ENCODE peak calls at places on chromosomes 4 and X, in five cellular contexts. E is breast epithelium, Z is stomach, M is esophagus squamous epithelium, W is prostate gland. O is an unnamed sample.

GRCh38 chrX:24426921-24427746 is 38.0 kb upstream of the PDK3 start:
- DNase-seq in E (no peak), Z (no peak), M (no peak), W (no peak), O (no peak)

GRCh38 chr4:54657556-54658313 is at the start of gene KIT:
- DNase-seq in E (no peak), Z (peak; percentile 57), M (no peak), W (no peak), O (no peak)

GRCh38 chr4:8410641-8411271 is 29.8 kb downstream of the ACOX3 start:
- DNase-seq in E (no peak), Z (peak; percentile 81), M (no peak), W (peak; percentile 42), O (peak; percentile 64)

GRCh38 chrX:19772759-19773623 is 114.4 kb downstream of the SH3KBP1 start:
- DNase-seq in E (no peak), Z (no peak), M (no peak), W (no peak), O (no peak)

GRCh38 chr4:95061220-95061619 is 303.5 kb downstream of the BMPR1B start:
- DNase-seq in E (no peak), Z (no peak), M (no peak), W (no peak), O (no peak)

GRCh38 chr4:113452868-113453620 is 308.5 kb downstream of the CAMK2D start:
- DNase-seq in E (no peak), Z (no peak), M (no peak), W (no peak), O (peak; percentile 64)

GRCh38 chrX:42241421-42241820 is 318.1 kb upstream of the CASK start:
- DNase-seq in E (no peak), Z (no peak), M (no peak), W (no peak), O (no peak)

GRCh38 chr4:56649445-56650258 is 31.4 kb downstream of the HOPX start:
- DNase-seq in E (no peak), Z (no peak), M (no peak), W (no peak), O (no peak)

GRCh38 chr4:26807330-26807729 is 53.3 kb upstream of the STIM2 start:
- DNase-seq in E (no peak), Z (no peak), M (no peak), W (no peak), O (no peak)

GRCh38 chr4:149549911-149550310 is 265.7 kb downstream of the IQCM start:
- DNase-seq in E (no peak), Z (no peak), M (no peak), W (no peak), O (peak; percentile 16)

GRCh38 chr4:81260443-81261102 is 45.6 kb upstream of the PRKG2 start:
- DNase-seq in E (no peak), Z (no peak), M (no peak), W (no peak), O (peak; percentile 29)

GRCh38 chr4:103046416-103047290 is 27.1 kb upstream of the SLC9B1 start:
- DNase-seq in E (no peak), Z (peak; percentile 30), M (no peak), W (no peak), O (peak; percentile 5)

DNA sequence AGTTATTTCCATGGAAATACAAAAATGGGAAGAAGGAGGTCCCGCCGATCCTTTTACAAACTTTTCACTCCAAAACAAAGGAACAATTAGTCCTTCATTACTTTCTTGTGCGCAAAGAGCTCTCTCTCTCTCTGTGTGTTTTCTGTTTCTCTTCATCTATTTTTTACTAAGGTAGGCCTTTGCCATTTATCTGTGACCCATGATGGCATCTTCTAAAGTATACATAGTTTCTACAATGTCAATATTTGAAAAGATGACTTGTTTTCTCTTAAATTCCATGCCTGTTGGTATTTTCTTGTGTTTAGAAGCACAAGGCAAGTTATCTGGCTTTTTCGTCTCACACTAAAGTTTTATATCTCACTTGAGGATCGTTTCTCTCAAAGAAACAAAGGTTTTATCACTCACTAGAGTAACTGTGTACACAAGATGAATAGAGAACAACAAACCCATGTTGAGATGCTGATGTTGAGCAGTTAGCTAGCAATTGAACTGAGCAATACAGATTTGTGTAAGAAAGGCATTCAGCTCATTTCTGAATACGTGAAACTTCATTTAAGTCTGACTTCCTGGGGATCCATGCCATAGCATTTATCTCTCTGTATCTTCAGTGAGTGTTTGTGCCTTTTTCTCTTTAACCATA is 250.3 kb downstream of the GBA3 start:
- DNase-seq in E (no peak), Z (no peak), M (no peak), W (no peak), O (peak; percentile 29)
- H3K27ac ChIP-seq in E (no peak overlapping the region), Z (no peak overlapping the region), M (no peak overlapping the region), W (no peak overlapping the region), O (no peak overlapping the region)

GRCh38 chr4:185247151-185247550 is 37.8 kb downstream of the SNX25 start:
- DNase-seq in E (no peak), Z (no peak), M (no peak), W (no peak), O (no peak)
- H3K4me3 ChIP-seq in E (no peak overlapping the region), Z (no peak overlapping the region), M (no peak overlapping the region), W (no peak overlapping the region), O (no peak overlapping the region)

GRCh38 chrX:132671229-132671641 is 182.4 kb upstream of the MBNL3 start:
- DNase-seq in E (no peak), Z (no peak), M (no peak), W (no peak), O (peak; percentile 25)

GRCh38 chrX:132664273-132664672 is 175.4 kb upstream of the MBNL3 start:
- DNase-seq in E (no peak), Z (no peak), M (no peak), W (no peak), O (no peak)

GRCh38 chrX:132665676-132666075 is 176.8 kb upstream of the MBNL3 start:
- DNase-seq in E (no peak), Z (no peak), M (no peak), W (no peak), O (no peak)

DNA sequence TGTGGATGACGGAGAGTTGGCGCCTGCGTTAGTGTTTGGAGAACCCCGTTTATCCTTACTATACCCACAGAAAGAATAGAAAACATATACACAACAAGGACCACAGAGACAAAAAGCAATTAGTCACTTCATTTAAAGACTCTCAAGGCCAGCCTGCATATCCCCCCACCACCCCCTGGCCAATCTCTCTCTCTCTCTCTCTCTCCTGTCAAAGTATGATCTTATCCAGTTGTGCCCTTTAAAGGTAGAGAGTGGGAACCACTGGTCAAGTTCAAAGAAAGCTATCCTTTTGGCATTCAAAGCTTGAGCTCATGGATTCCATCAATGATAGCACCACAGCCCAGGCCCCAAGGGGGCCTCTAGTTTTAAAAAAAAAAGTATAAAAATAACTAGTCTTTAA is 180.3 kb upstream of the MBNL3 start:
- DNase-seq in E (no peak), Z (no peak), M (no peak), W (no peak), O (no peak)
- H3K27me3 ChIP-seq in E (peaks cover 69% of the 10 kb centered on the region), Z (peaks cover 13% of the 10 kb centered on the region), M (no peaks in the 10 kb centered on the region), W (no peaks in the 10 kb centered on the region), O (peaks cover 14% of the 10 kb centered on the region)

GRCh38 chrX:64394059-64394873 is 986 bp downstream of the MTMR8 start:
- DNase-seq in E (no peak), Z (no peak), M (no peak), W (no peak), O (no peak)

GRCh38 chrX:64394874-64395567 is at the start of gene MTMR8:
- DNase-seq in E (peak; percentile 75), Z (peak; percentile 77), M (peak; percentile 8), W (peak; percentile 76), O (peak; percentile 39)

GRCh38 chrX:64389489-64389888 is 5.8 kb downstream of the MTMR8 start:
- DNase-seq in E (no peak), Z (no peak), M (no peak), W (no peak), O (no peak)
- H3K27ac ChIP-seq in E (no peak overlapping the region), Z (no peak overlapping the region), M (no peak overlapping the region), W (no peak overlapping the region), O (no peak overlapping the region)

GRCh38 chrX:55490121-55490520 is 473 bp upstream of the USP51 start:
- DNase-seq in E (no peak), Z (no peak), M (no peak), W (no peak), O (no peak)
- H3K4me3 ChIP-seq in E (peak overlapping the region; percentile 66), Z (peak overlapping the region; percentile 76), M (peak overlapping the region; percentile 76), W (peak overlapping the region; percentile 53), O (peak overlapping the region; percentile 71)

GRCh38 chrX:111216293-111216801 is 53.9 kb downstream of the CAPN6 start:
- DNase-seq in E (no peak), Z (no peak), M (no peak), W (no peak), O (no peak)
- H3K27me3 ChIP-seq in E (peaks cover 37% of the 10 kb centered on the region), Z (no peaks in the 10 kb centered on the region), M (no peaks in the 10 kb centered on the region), W (no peaks in the 10 kb centered on the region), O (no peaks in the 10 kb centered on the region)

GRCh38 chr4:16764622-16765021 is 133.8 kb downstream of the LDB2 start:
- DNase-seq in E (no peak), Z (no peak), M (no peak), W (no peak), O (no peak)

GRCh38 chr4:16758206-16758605 is 140.2 kb downstream of the LDB2 start:
- DNase-seq in E (no peak), Z (no peak), M (no peak), W (no peak), O (no peak)

GRCh38 chr4:16759781-16760459 is 138.5 kb downstream of the LDB2 start:
- DNase-seq in E (no peak), Z (no peak), M (no peak), W (no peak), O (no peak)

GRCh38 chr4:16758816-16759215 is 139.6 kb downstream of the LDB2 start:
- DNase-seq in E (no peak), Z (no peak), M (no peak), W (no peak), O (no peak)

DNA sequence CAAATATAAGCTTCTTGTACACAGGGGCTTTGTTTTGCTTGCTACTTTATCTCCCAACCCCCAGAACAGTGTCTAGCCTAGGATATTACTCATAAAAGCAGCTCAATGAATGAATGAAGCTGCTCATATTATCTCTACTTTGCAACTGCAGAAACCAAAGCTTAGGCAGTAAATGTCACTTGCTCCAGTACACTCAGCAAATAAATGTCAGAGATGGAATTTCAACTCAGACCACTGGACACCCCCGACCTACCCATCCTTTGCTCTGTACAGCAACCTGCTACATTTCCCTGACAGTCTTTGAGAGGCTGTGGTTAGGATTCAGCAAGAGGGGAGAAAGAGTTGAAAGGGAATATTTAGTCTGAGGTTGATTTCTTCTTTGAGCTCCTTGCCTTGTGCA is 137.4 kb downstream of the LDB2 start:
- DNase-seq in E (no peak), Z (no peak), M (no peak), W (no peak), O (no peak)
- H3K27ac ChIP-seq in E (no peak overlapping the region), Z (no peak overlapping the region), M (no peak overlapping the region), W (no peak overlapping the region), O (no peak overlapping the region)

O was measured in iPS DF 6.9.